ENCODE peak calls at places on chromosomes 16 and 17, in ten cellular contexts. X is RCC 7860, D is B cell, A is midbrain, P is AG08395, E is bronchial epithelial cell, T is NT2/D1, G is T-cell, K is EL, N is BJ. C is an unnamed sample.

GRCh38 chr16:19884021-19884485 is 595 bp downstream of the GPRC5B start:
- DNase-seq in K (no peak), P (no peak), G (no peak), A (no peak), X (no peak), E (no peak), D (no peak), T (no peak), N (no peak), C (no peak)

GRCh38 chr16:58110590-58111330 is 18.4 kb downstream of the CFAP20 start:
- DNase-seq in A (no peak), G (no peak), X (peak; percentile 17), N (no peak), P (no peak), D (no peak), K (peak; percentile 99), T (peak; percentile 62), E (no peak), C (no peak)

GRCh38 chr17:32609085-32609484 is 122.3 kb downstream of the CDK5R1 start:
- DNase-seq in K (peak; percentile 23), A (no peak), G (peak; percentile 70), P (no peak), T (no peak), D (peak; percentile 74), E (peak; percentile 52), X (peak; percentile 52), N (no peak), C (no peak)

GRCh38 chr17:6924121-6924676 is 71.7 kb upstream of the ALOX12 start:
- DNase-seq in N (no peak), P (no peak), E (no peak), A (no peak), G (no peak), X (no peak), T (no peak), K (no peak), D (no peak), C (no peak)

GRCh38 chr17:27389542-27390140 is 66.6 kb upstream of the KSR1 start:
- DNase-seq in K (no peak), G (no peak), N (no peak), T (no peak), P (no peak), A (no peak), X (no peak), E (no peak), D (no peak), C (no peak)

GRCh38 chr17:31397256-31397939 is 5.9 kb downstream of the RAB11FIP4 start:
- DNase-seq in N (no peak), K (no peak), P (no peak), G (no peak), T (no peak), E (no peak), X (no peak), A (no peak), D (no peak), C (no peak)

GRCh38 chr17:41989702-41990419 is 23.3 kb downstream of the CNP start:
- DNase-seq in E (no peak), N (no peak), G (no peak), T (no peak), X (no peak), A (no peak), D (no peak), P (no peak), K (no peak), C (no peak)

GRCh38 chr16:88196471-88197400 is 186.0 kb upstream of the ZNF469 start:
- DNase-seq in X (no peak), P (no peak), K (no peak), E (no peak), G (no peak), D (no peak), T (no peak), A (no peak), N (no peak), C (no peak)

GRCh38 chr16:89166696-89167424 is 4.7 kb upstream of the CDH15 start:
- DNase-seq in P (no peak), K (peak; percentile 23), N (no peak), D (no peak), X (no peak), T (no peak), G (no peak), A (no peak), E (no peak), C (no peak)

GRCh38 chr16:70737377-70738082 is 51.7 kb upstream of the MTSS2 start:
- DNase-seq in G (peak; percentile 70), E (no peak), N (peak; percentile 97), A (no peak), X (no peak), T (no peak), P (peak; percentile 93), D (peak; percentile 47), K (peak; percentile 88), C (no peak)

GRCh38 chr17:27473748-27474609 is 17.7 kb downstream of the KSR1 start:
- DNase-seq in K (no peak), D (peak; percentile 50), X (no peak), E (no peak), N (no peak), G (peak; percentile 46), P (no peak), A (peak; percentile 10), T (no peak), C (no peak)

GRCh38 chr17:65522751-65523404 is 38.6 kb downstream of the AXIN2 start:
- DNase-seq in E (no peak), T (no peak), D (no peak), G (no peak), P (no peak), K (no peak), X (no peak), N (no peak), A (no peak), C (no peak)

GRCh38 chr17:56098746-56099145 is 54.5 kb upstream of the ANKFN1 start:
- DNase-seq in E (no peak), T (no peak), K (no peak), N (no peak), A (no peak), P (no peak), G (no peak), X (no peak), D (no peak), C (no peak)

GRCh38 chr16:56231-56927 is 2.8 kb downstream of the SNRNP25 start:
- DNase-seq in G (no peak), P (no peak), A (no peak), K (no peak), D (peak; percentile 15), T (no peak), N (no peak), E (no peak), X (no peak), C (no peak)

GRCh38 chr17:57870283-57870635 is 20.4 kb upstream of the MRPS23 start:
- DNase-seq in G (no peak), P (no peak), E (peak; percentile 37), N (no peak), X (no peak), T (no peak), D (no peak), A (no peak), K (peak; percentile 48), C (no peak)

GRCh38 chr17:38428643-38429371 is 543 bp downstream of the ARHGAP23 start:
- DNase-seq in D (peak; percentile 57), K (peak; percentile 77), T (no peak), E (no peak), X (peak; percentile 43), A (peak; percentile 75), N (no peak), P (peak; percentile 62), G (no peak), C (peak; percentile 70)

GRCh38 chr16:79047337-79047736 is 553.2 kb downstream of the MAF start:
- DNase-seq in A (no peak), P (no peak), E (peak; percentile 39), T (no peak), D (no peak), X (no peak), K (no peak), G (no peak), N (no peak), C (no peak)